ENCODE peak calls at places on chromosomes 1 and 21, in six cellular contexts. U is adrenal gland, M is IMR-90, H is uterus, K is stomach, Q is esophagus muscularis mucosa. T is an unnamed sample.
A peak's percentile ranks its signal among the peaks of the same experiment; 100 is the strongest.

GRCh38 chr1:115507256-115507589 is 134.5 kb upstream of the VANGL1 start:
- DNase-seq in U (no peak), Q (no peak), H (peak; percentile 20), M (peak; percentile 63), K (no peak), T (no peak)

GRCh38 chr1:75768021-75768420 is 18.0 kb upstream of the RABGGTB start:
- DNase-seq in K (no peak), U (no peak), M (no peak), H (no peak), Q (no peak), T (no peak)

GRCh38 chr1:241638091-241638682 is 2.0 kb downstream of the CHML start:
- DNase-seq in M (no peak), U (no peak), K (no peak), H (no peak), Q (no peak), T (no peak)

GRCh38 chr1:56966698-56966999 is 834 bp upstream of the C8B start:
- DNase-seq in M (no peak), K (no peak), U (no peak), Q (no peak), H (no peak), T (no peak)

GRCh38 chr1:175564119-175564518 is 179.3 kb downstream of the TNR start:
- DNase-seq in K (no peak), Q (no peak), M (no peak), H (no peak), U (no peak), T (no peak)

GRCh38 chr1:103520822-103521221 is 4.7 kb upstream of the RNPC3 start:
- DNase-seq in M (no peak), K (no peak), U (no peak), Q (no peak), H (no peak), T (no peak)

GRCh38 chr1:227429447-227430359 is 111.4 kb upstream of the CDC42BPA start:
- DNase-seq in H (no peak), Q (no peak), K (no peak), U (peak; percentile 26), M (peak; percentile 61), T (no peak)

GRCh38 chr1:201215531-201216357 is 25.1 kb downstream of the IGFN1 start:
- DNase-seq in K (no peak), Q (no peak), M (no peak), U (no peak), H (peak; percentile 7), T (no peak)

GRCh38 chr1:31977361-31978131 is 36.1 kb upstream of the KHDRBS1 start:
- DNase-seq in K (no peak), M (peak; percentile 47), H (no peak), U (no peak), Q (no peak), T (no peak)

GRCh38 chr1:161068306-161069200 is 1.1 kb downstream of the ARHGAP30 start:
- DNase-seq in Q (no peak), M (no peak), U (peak; percentile 52), H (no peak), K (peak; percentile 62), T (peak; percentile 78)

GRCh38 chr1:229341811-229342304 is 989 bp downstream of the CCSAP start:
- DNase-seq in Q (no peak), K (no peak), U (peak; percentile 38), M (peak; percentile 24), H (peak; percentile 25), T (no peak)

GRCh38 chr1:18998016-18998724 is 41.7 kb upstream of the IFFO2 start:
- DNase-seq in H (no peak), K (no peak), Q (no peak), M (peak; percentile 15), U (no peak), T (no peak)

GRCh38 chr1:233144434-233144833 is 151.1 kb downstream of the PCNX2 start:
- DNase-seq in Q (no peak), M (peak; percentile 11), K (no peak), H (no peak), U (no peak), T (no peak)

GRCh38 chr1:4460651-4461050 is 193.8 kb upstream of the AJAP1 start:
- DNase-seq in H (no peak), Q (no peak), K (no peak), U (no peak), M (no peak), T (no peak)

GRCh38 chr1:197811769-197812168 is 36.5 kb upstream of the DENND1B start:
- DNase-seq in Q (no peak), K (no peak), H (no peak), M (peak; percentile 28), U (no peak), T (no peak)

GRCh38 chr1:155970531-155971167 is 7.7 kb downstream of the ARHGEF2 start:
- DNase-seq in M (peak; percentile 88), K (peak; percentile 51), H (peak; percentile 66), U (peak; percentile 83), Q (no peak), T (peak; percentile 72)

GRCh38 chr1:32619701-32620485 is 30.5 kb downstream of the ZBTB8OS start:
- DNase-seq in H (no peak), Q (no peak), U (no peak), K (no peak), M (peak; percentile 29), T (no peak)

GRCh38 chr1:87833158-87833557 is 504.5 kb downstream of the LMO4 start:
- DNase-seq in K (no peak), M (peak; percentile 91), H (no peak), Q (no peak), U (no peak), T (no peak)

GRCh38 chr1:174652496-174653280 is 204.9 kb downstream of the GPR52 start:
- DNase-seq in K (no peak), U (no peak), Q (no peak), M (no peak), H (no peak), T (no peak)

GRCh38 chr1:242212401-242212800 is 213.5 kb upstream of the MAP1LC3C start:
- DNase-seq in H (no peak), K (no peak), M (no peak), Q (no peak), U (no peak), T (no peak)

GRCh38 chr1:98104285-98104684 is 183.5 kb upstream of the DPYD start:
- DNase-seq in M (peak; percentile 87), Q (no peak), U (no peak), H (no peak), K (no peak), T (no peak)

GRCh38 chr1:109632671-109633346 is 13.2 kb downstream of the AMPD2 start:
- DNase-seq in Q (peak; percentile 84), U (no peak), H (peak; percentile 78), M (no peak), K (peak; percentile 40), T (peak; percentile 48)

GRCh38 chr1:64378826-64379225 is 91.1 kb upstream of the CACHD1 start:
- DNase-seq in M (no peak), U (no peak), H (no peak), Q (no peak), K (no peak), T (no peak)

GRCh38 chr1:2494323-2494693 is 18.2 kb downstream of the PLCH2 start:
- DNase-seq in M (peak; percentile 45), H (peak; percentile 31), K (no peak), U (peak; percentile 48), Q (no peak), T (peak; percentile 57)

GRCh38 chr21:25456672-25457071 is 150.6 kb downstream of the MRPL39 start:
- DNase-seq in U (no peak), Q (no peak), H (no peak), K (peak; percentile 47), M (peak; percentile 7), T (no peak)

GRCh38 chr1:48674641-48675040 is 102.0 kb downstream of the BEND5 start:
- DNase-seq in H (no peak), K (no peak), M (peak; percentile 35), U (peak; percentile 60), Q (no peak), T (no peak)

GRCh38 chr1:17233675-17234074 is 15.2 kb upstream of the PADI3 start:
- DNase-seq in H (no peak), U (peak; percentile 69), K (peak; percentile 29), M (peak; percentile 94), Q (no peak), T (peak; percentile 88)
- TF ChIP-seq POLR2A in H (no peak), U (no peak), K (no peak), M (no peak), Q (no peak), T (no peak)

DNA sequence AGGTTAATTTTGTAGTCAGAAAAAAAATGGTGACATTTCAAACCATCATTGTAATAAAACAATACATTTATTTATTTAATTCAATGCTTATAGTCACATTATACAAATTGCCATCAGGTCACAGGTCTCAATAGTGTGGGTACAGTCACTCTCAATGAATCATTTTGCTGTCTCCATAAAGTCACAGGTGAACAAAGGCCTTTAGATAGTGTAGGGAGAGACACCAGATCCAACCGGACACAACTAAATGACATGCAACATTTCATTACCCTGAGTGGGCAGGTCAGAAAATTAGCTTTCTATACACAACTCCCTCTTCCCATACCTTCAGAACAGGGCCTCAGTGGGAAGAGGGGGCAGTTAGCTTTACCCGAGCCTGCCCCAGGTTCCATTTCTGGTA is 63.2 kb downstream of the STYXL2 start:
- DNase-seq in M (no peak), U (no peak), H (no peak), Q (no peak), K (no peak), T (no peak)
- H3K4me1 ChIP-seq in M (no peaks in the 10 kb centered on the region), U (no peaks in the 10 kb centered on the region), H (no peaks in the 10 kb centered on the region), Q (no peaks in the 10 kb centered on the region), K (no peaks in the 10 kb centered on the region), T (peaks cover 6% of the 10 kb centered on the region)

GRCh38 chr1:40691538-40692428 is at the start of gene NFYC:
- DNase-seq in M (peak; percentile 97), U (peak; percentile 98), Q (peak; percentile 99), K (peak; percentile 96), H (peak; percentile 97), T (peak; percentile 98)
- TF ChIP-seq POLR2A in M (peak; percentile 92), U (peak; percentile 93), Q (peak; percentile 95), K (peak; percentile 77), H (peak; percentile 75), T (peak; percentile 95)

DNA sequence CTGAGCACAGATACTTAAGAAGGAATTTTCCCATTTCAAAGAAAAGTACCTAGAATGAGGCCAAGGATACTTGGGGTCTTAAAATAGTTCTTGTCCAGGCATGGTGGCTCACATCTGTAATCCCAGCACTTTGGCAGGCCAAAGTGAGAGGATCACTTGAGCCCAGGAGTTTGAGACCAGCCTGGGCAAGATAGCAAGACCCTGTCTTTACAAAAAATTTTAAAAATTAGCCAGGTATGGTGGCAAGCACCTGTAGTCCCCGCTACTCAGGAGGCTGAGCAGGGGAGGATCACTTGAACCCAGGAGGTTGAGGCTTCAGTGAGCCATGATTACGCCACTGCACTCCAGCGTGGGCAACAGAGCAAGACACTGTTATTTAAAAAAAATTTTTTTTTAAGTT is 29.0 kb downstream of the NFYC start:
- DNase-seq in M (no peak), H (no peak), Q (no peak), K (no peak), U (no peak), T (no peak)
- H3K4me1 ChIP-seq in M (peaks cover 7% of the 10 kb centered on the region), H (no peaks in the 10 kb centered on the region), Q (peaks cover 69% of the 10 kb centered on the region), K (peaks cover 56% of the 10 kb centered on the region), U (peaks cover 15% of the 10 kb centered on the region), T (peaks cover 79% of the 10 kb centered on the region)

T was measured in transverse colon.